ENCODE peak calls at places on chromosomes 1 and 21, in four cellular contexts. O, V, C and L are unnamed samples.

GRCh38 chr1:71196685-71197084 is 115.8 kb upstream of the ZRANB2 start:
- DNase-seq in C (no peak), V (no peak), O (no peak), L (peak)

GRCh38 chr21:29237110-29238051 is 61.3 kb upstream of the BACH1 start:
- DNase-seq in C (no peak), V (no peak), O (no peak), L (no peak)

GRCh38 chr1:174262747-174263241 is 103.5 kb downstream of the RABGAP1L start:
- DNase-seq in C (peak), V (peak), O (peak), L (peak)

GRCh38 chr1:70633004-70633403 is 221.9 kb downstream of the CTH start:
- DNase-seq in V (no peak), O (peak), C (no peak), L (no peak)

GRCh38 chr1:183840140-183840539 is 35.2 kb downstream of the RGL1 start:
- DNase-seq in O (no peak), C (no peak), V (no peak), L (no peak)

GRCh38 chr1:53633073-53633704 is 105.8 kb downstream of the GLIS1 start:
- DNase-seq in V (no peak), O (no peak), C (no peak), L (no peak)

GRCh38 chr1:155012052-155012546 is 9.5 kb downstream of the ZBTB7B start:
- DNase-seq in O (peak), C (no peak), V (no peak), L (peak)

GRCh38 chr1:31802190-31803150 is 13.4 kb downstream of the SPOCD1 start:
- DNase-seq in O (no peak), V (no peak), C (no peak), L (no peak)

GRCh38 chr1:1110561-1110971 is 5.3 kb downstream of the C1orf159 start:
- DNase-seq in V (no peak), O (no peak), C (no peak), L (no peak)

GRCh38 chr1:62357916-62358315 is 38.7 kb upstream of the KANK4 start:
- DNase-seq in V (no peak), O (no peak), C (no peak), L (no peak)

GRCh38 chr1:113930499-113931161 is 1.5 kb downstream of the HIPK1 start:
- DNase-seq in O (peak), V (no peak), C (peak), L (peak)

GRCh38 chr21:45583831-45584509 is 41.7 kb upstream of the SLC19A1 start:
- DNase-seq in C (no peak), O (no peak), V (no peak), L (no peak)

GRCh38 chr1:22428672-22429071 is 23.0 kb upstream of the ZBTB40 start:
- DNase-seq in O (peak), C (peak), V (peak), L (peak)

GRCh38 chr1:150364231-150365003 is 470 bp downstream of the RPRD2 start:
- DNase-seq in C (peak), V (no peak), O (peak), L (peak)

GRCh38 chr1:39132505-39133339 is 71.8 kb upstream of the MACF1 start:
- DNase-seq in V (no peak), C (peak), O (peak), L (peak)

GRCh38 chr1:78843111-78843908 is 163.2 kb downstream of the ADGRL4 start:
- DNase-seq in C (no peak), V (no peak), O (no peak), L (no peak)

GRCh38 chr1:54340434-54340833 is 65.8 kb downstream of the SSBP3 start:
- DNase-seq in O (no peak), V (no peak), C (no peak), L (no peak)

GRCh38 chr1:244971524-244972216 is 107.3 kb upstream of the HNRNPU start:
- DNase-seq in O (no peak), C (peak), V (no peak), L (peak)

GRCh38 chr1:114756949-114757454 is 782 bp downstream of the CSDE1 start:
- DNase-seq in V (no peak), C (peak), O (peak), L (peak)

GRCh38 chr1:14767075-14767474 is 168.6 kb downstream of the KAZN start:
- DNase-seq in C (no peak), V (no peak), O (peak), L (peak)

GRCh38 chr21:37551406-37552355 is 185.1 kb downstream of the DYRK1A start:
- DNase-seq in C (peak), O (no peak), V (no peak), L (no peak)

GRCh38 chr1:17525065-17525464 is 14.4 kb upstream of the ARHGEF10L start:
- DNase-seq in V (no peak), C (no peak), O (no peak), L (no peak)

GRCh38 chr1:14578156-14578555 is 20.3 kb upstream of the KAZN start:
- DNase-seq in V (no peak), C (no peak), O (no peak), L (no peak)

GRCh38 chr1:161782886-161783285 is 16.8 kb downstream of the ATF6 start:
- DNase-seq in C (no peak), O (no peak), V (no peak), L (no peak)

GRCh38 chr1:221689138-221689537 is 52.8 kb downstream of the DUSP10 start:
- DNase-seq in V (no peak), O (no peak), C (no peak), L (no peak)

GRCh38 chr1:38527373-38527966 is 332.1 kb downstream of the RRAGC start:
- DNase-seq in V (peak), C (no peak), O (peak), L (peak)

GRCh38 chr1:161266096-161266679 is 7.6 kb downstream of the PCP4L1 start:
- DNase-seq in O (no peak), V (no peak), C (no peak), L (peak)

GRCh38 chr1:215192306-215192705 is 109.8 kb downstream of the KCNK2 start:
- DNase-seq in C (no peak), O (no peak), V (no peak), L (no peak)

GRCh38 chr1:960371-961131 is at the start of gene KLHL17:
- DNase-seq in C (peak), V (no peak), O (peak), L (peak)

GRCh38 chr1:109149874-109150601 is 36.1 kb downstream of the ELAPOR1 start:
- DNase-seq in O (no peak), C (peak), V (no peak), L (no peak)

GRCh38 chr1:29785137-29785527 is 548.8 kb downstream of the PTPRU start:
- DNase-seq in C (no peak), O (no peak), V (no peak), L (no peak)

GRCh38 chr21:32878654-32879053 is 107.1 kb upstream of the PAXBP1 start:
- DNase-seq in O (no peak), C (no peak), V (no peak), L (peak)

GRCh38 chr1:47637111-47637685 is 199.4 kb downstream of the FOXD2 start:
- DNase-seq in V (no peak), O (no peak), C (no peak), L (no peak)

GRCh38 chr1:181504294-181505115 is 21.2 kb downstream of the CACNA1E start:
- DNase-seq in C (peak), O (peak), V (peak), L (peak)
- H2AFZ ChIP-seq in C (no peak), O (no peak), V (peak), L (peak)

DNA sequence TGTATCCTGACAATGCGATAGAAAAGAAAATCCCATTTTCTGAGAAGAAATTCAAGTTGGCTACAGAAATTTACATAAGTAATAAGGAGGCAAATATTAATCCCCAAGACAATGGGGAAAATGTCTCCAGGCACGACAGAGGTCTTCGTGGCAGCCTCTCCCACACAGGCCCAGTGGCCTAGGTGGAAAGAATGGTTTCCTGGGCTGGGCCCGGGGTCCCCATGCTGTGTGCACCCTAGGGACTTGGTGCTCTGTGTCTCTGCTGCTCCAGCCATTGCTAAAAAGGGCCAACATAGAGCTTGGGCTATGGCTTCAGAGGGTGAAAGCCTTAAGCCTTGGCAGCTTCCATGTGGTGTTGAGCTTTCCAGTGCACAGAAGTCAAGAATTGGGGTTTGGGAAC is 102.5 kb upstream of the LYPLAL1 start:
- DNase-seq in V (no peak), C (no peak), O (no peak), L (no peak)
- H3K27ac ChIP-seq in V (no peak), C (no peak), O (no peak), L (no peak)

GRCh38 chr1:20343149-20343936 is 52.7 kb downstream of the VWA5B1 start:
- DNase-seq in O (peak), C (no peak), V (no peak), L (peak)
- TF ChIP-seq JUNB in O (no peak), C (no peak), V (no peak), L (no peak)

DNA sequence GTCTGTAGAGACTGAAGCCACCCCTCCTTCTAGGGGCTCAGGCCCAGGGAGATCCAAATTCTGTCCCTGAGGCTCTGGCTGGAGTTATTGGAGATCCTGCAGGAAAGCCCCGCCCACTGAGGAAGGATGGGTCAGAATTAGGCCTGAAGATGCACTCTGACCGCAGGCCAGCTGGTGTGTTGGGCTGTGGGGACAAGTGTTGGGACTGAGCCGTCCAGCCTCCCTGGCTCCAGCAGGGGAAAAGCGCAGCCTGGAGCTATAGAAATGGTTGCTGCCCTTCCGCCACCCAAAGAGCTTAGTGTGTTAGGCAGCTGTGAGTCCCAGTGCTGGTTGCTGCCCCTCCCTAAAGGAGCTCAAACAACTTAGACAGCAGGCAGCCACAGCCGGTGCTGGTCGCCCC is 33.0 kb upstream of the PRRX1 start:
- DNase-seq in C (no peak), V (no peak), O (no peak), L (peak)
- H2AFZ ChIP-seq in C (no peak), V (no peak), O (no peak), L (peak)

DNA sequence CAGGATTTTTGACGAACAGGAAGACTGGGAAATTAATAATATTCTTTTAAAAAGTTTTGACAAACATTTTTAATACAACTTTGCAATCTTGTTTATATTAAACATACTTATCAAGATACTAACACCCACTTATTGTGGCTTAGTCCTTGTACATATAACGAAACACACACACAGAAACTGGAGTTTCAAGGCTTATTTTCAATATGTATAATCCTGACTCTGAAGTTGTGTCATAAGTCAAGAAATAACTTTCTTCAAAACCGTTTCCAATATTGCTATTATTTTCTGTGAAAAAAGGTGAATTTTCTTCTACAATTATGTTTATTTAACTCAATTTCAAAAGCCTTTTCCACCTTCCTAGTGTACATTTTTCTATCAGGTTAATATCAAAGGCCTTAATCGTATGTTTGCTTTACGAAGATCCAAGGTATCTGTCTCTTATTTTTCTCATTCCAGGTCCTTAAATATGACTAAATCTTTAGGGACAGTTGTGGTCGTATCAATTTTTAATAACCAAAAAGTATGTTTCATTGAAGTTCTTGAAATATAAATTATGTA is 1.8 kb downstream of the CDKN2C start:
- DNase-seq in C (no peak), O (no peak), V (no peak), L (no peak)
- H3K27ac ChIP-seq in C (no peak), O (peak), V (peak), L (no peak)

DNA sequence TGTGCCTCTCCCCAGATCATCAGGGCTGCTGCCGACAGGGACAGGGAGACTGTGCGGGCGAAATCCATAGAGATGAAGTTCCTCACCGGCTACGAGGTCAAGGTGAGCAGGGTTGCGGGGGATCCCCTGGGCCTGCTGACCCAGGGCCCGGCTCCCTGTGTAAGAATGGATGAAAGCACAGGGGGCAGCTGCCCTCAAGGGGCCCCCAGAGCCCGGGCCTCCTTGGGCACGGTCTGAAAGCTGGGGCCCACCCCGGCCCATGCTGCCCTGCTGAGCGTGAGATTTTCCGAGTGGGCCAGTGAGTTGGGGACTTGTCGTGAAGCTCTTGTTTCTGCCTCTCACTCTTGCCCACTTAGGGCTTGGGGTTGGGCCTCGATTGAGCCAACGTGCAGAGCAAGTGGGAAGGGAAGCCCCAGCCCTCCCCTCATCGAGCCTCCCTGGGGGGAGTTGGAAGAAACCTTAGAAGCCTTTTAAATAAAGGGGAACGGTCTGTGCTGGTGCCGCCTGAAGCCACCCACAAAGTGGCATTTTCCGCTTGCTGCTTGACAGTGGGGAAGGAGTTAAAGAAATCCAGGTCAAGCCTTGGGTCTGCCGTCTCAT is 45.2 kb downstream of the COQ8A start:
- DNase-seq in V (no peak), C (no peak), O (no peak), L (no peak)
- TF ChIP-seq JUNB in V (no peak), C (no peak), O (no peak), L (no peak)

GRCh38 chr1:60463146-60463545 is 389.6 kb upstream of the C1orf87 start:
- DNase-seq in C (no peak), V (no peak), O (no peak), L (no peak)

GRCh38 chr1:60463786-60464185 is 390.2 kb upstream of the C1orf87 start:
- DNase-seq in C (no peak), O (no peak), V (no peak), L (no peak)

GRCh38 chr1:60458111-60458510 is 384.5 kb upstream of the C1orf87 start:
- DNase-seq in O (no peak), V (no peak), C (no peak), L (no peak)

DNA sequence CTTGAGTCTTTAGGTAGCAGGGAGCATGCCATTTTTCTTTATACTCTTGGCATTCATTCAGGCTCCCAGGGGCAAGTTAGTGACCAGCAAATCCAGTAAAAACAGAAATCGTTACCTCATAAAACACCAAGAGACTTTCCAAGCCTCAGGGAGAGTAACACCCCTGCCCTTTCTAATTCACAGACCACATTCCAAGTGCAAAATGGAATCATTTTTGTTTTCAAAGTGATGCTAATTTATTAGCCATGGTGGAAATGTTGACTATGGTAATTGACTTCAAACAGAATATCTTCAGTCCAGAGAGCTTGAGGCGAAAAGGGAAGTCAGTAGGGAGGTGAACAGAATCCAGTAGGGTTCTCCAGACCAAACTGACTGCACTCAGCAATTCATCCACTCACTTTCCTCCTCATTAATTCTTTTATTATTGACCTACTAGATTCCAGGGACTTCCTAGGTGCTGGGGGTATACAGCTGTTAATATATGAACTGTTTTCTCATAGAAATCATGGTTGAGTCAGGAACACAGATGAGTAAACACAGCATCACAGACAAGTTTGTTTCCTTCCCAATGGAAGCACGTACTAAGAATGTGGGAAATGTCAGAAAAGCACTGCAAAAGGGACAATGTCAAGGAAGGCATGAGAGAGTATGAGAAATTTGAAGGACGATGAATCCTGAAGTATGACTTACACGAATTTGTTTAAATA is 388.5 kb upstream of the C1orf87 start:
- DNase-seq in V (no peak), C (no peak), O (no peak), L (peak)
- H2AFZ ChIP-seq in V (no peak), C (no peak), O (no peak), L (no peak)